ENCODE peak calls at places on chromosome 6, in four cellular contexts. One of them, this sample, is unnamed.
A peak's percentile ranks its signal among the peaks of the same experiment; 100 is the strongest.

GRCh38 chr6:132736239-132736638 is 21.5 kb downstream of the VNN2 start:
- DNase-seq in GM12878: no peak
- DNase-seq in K562: no peak
- DNase-seq in HCT116: no peak
- DNase-seq in this sample: no peak

GRCh38 chr6:27834879-27835549 is 77.2 kb downstream of the OR2B2 start:
- DNase-seq in HCT116: no peak
- DNase-seq in GM12878: no peak
- DNase-seq in K562: peak; percentile 61
- DNase-seq in this sample: no peak

GRCh38 chr6:10316327-10316726 is 98.5 kb downstream of the TFAP2A start:
- DNase-seq in HCT116: no peak
- DNase-seq in K562: peak; percentile 56
- DNase-seq in GM12878: no peak
- DNase-seq in this sample: no peak

GRCh38 chr6:98844244-98845161 is 10.1 kb downstream of the POU3F2 start:
- DNase-seq in K562: no peak
- DNase-seq in GM12878: no peak
- DNase-seq in HCT116: no peak
- DNase-seq in this sample: no peak

GRCh38 chr6:33914519-33915120 is 110.8 kb upstream of the MLN start:
- DNase-seq in HCT116: no peak
- DNase-seq in K562: no peak
- DNase-seq in GM12878: no peak
- DNase-seq in this sample: no peak

GRCh38 chr6:53730767-53731166 is 64.0 kb upstream of the LRRC1 start:
- DNase-seq in K562: no peak
- DNase-seq in HCT116: no peak
- DNase-seq in GM12878: no peak
- DNase-seq in this sample: no peak

GRCh38 chr6:16450285-16450684 is 211.9 kb downstream of the GMPR start:
- DNase-seq in HCT116: peak; percentile 38
- DNase-seq in K562: no peak
- DNase-seq in GM12878: no peak
- DNase-seq in this sample: no peak

GRCh38 chr6:1579096-1579495 is 30.6 kb upstream of the FOXC1 start:
- DNase-seq in GM12878: no peak
- DNase-seq in K562: no peak
- DNase-seq in HCT116: no peak
- DNase-seq in this sample: no peak

GRCh38 chr6:134675110-134676038 is 274.5 kb downstream of the ALDH8A1 start:
- DNase-seq in K562: no peak
- DNase-seq in HCT116: no peak
- DNase-seq in GM12878: no peak
- DNase-seq in this sample: no peak

GRCh38 chr6:24660100-24660499 is 6.6 kb downstream of the TDP2 start:
- DNase-seq in K562: no peak
- DNase-seq in HCT116: no peak
- DNase-seq in GM12878: no peak
- DNase-seq in this sample: no peak

GRCh38 chr6:24662206-24662605 is 4.5 kb downstream of the TDP2 start:
- DNase-seq in GM12878: no peak
- DNase-seq in HCT116: no peak
- DNase-seq in K562: no peak
- DNase-seq in this sample: no peak

GRCh38 chr6:24655229-24655628 is 9.2 kb upstream of the KIAA0319 start:
- DNase-seq in GM12878: no peak
- DNase-seq in K562: no peak
- DNase-seq in HCT116: no peak
- DNase-seq in this sample: no peak

GRCh38 chr6:24659547-24659946 is 7.2 kb downstream of the TDP2 start:
- DNase-seq in HCT116: no peak
- DNase-seq in GM12878: no peak
- DNase-seq in K562: no peak
- DNase-seq in this sample: no peak

DNA sequence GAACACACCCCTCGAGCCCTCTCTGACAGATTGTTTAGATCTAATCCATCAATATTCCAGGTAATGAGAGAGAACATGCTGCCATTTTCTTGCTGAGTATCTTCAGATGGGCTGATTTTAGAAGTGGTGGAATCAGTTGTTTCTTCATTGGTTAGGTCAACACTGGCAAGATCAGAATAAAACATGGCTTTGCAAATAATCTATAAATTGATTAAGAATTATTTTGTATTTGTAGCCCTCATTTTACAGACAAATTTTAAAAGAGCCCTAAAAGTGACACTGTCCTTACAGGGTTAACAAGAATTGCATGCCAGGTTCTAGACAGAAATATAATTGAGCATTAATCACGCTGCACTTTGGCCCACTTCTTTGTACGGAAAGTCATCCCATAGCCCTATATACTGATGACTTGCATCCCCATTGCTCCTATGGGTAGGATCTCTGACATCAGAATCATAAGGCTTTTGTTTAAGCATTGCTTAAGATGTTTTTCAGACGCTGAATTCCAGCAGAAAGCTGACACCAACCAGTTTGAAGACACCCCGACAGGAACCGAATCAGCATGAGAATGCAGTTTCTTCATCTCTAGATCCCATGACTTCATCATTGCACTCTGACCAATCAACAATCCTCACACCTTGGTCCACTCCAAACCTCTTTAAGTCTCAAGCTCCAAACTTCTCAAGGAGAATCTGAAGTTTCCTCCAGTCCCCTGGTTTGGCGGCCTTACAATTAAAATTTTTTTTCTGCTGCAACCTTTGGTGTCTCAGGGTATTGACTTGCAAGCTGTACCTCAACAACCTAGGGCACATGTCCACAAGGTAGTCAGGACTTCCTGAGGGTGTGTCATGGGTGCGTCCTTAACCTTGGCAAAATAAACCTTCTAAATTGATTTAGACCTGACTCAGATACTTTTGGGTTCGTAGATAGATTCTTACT is 7.9 kb downstream of the TDP2 start:
- DNase-seq in HCT116: no peak
- DNase-seq in K562: peak; percentile 76
- DNase-seq in GM12878: no peak
- DNase-seq in this sample: no peak
- TF ChIP-seq SRF in HCT116: no peak
- TF ChIP-seq SRF in K562: no peak
- TF ChIP-seq SRF in GM12878: no peak
- TF ChIP-seq SRF in this sample: no peak

GRCh38 chr6:128271527-128271926 is 248.9 kb downstream of the PTPRK start:
- DNase-seq in GM12878: no peak
- DNase-seq in K562: no peak
- DNase-seq in HCT116: no peak
- DNase-seq in this sample: no peak
- TF ChIP-seq SP1 in GM12878: no peak
- TF ChIP-seq SP1 in K562: no peak
- TF ChIP-seq SP1 in HCT116: no peak
- TF ChIP-seq SP1 in this sample: no peak

GRCh38 chr6:156310701-156311100 is 466.5 kb upstream of the ARID1B start:
- DNase-seq in GM12878: no peak
- DNase-seq in K562: no peak
- DNase-seq in HCT116: no peak
- DNase-seq in this sample: no peak

GRCh38 chr6:156313037-156313436 is 464.1 kb upstream of the ARID1B start:
- DNase-seq in HCT116: no peak
- DNase-seq in K562: no peak
- DNase-seq in GM12878: no peak
- DNase-seq in this sample: no peak

GRCh38 chr6:156316613-156317012 is 460.6 kb upstream of the ARID1B start:
- DNase-seq in HCT116: no peak
- DNase-seq in K562: no peak
- DNase-seq in GM12878: no peak
- DNase-seq in this sample: no peak
- TF ChIP-seq ZBTB33 in HCT116: no peak
- TF ChIP-seq ZBTB33 in K562: no peak
- TF ChIP-seq ZBTB33 in GM12878: no peak
- TF ChIP-seq ZBTB33 in this sample: no peak

GRCh38 chr6:87731818-87732661 is 30.0 kb upstream of the AKIRIN2 start:
- DNase-seq in K562: peak; percentile 51
- DNase-seq in GM12878: peak; percentile 71
- DNase-seq in HCT116: peak; percentile 76
- DNase-seq in this sample: peak; percentile 86
- TF ChIP-seq SRF in K562: no peak
- TF ChIP-seq SRF in GM12878: no peak
- TF ChIP-seq SRF in HCT116: peak; percentile 57
- TF ChIP-seq SRF in this sample: no peak

GRCh38 chr6:151275121-151275520 is 35.4 kb downstream of the AKAP12 start:
- DNase-seq in K562: no peak
- DNase-seq in HCT116: no peak
- DNase-seq in GM12878: no peak
- DNase-seq in this sample: no peak

GRCh38 chr6:151279891-151280290 is 40.1 kb downstream of the AKAP12 start:
- DNase-seq in HCT116: no peak
- DNase-seq in K562: no peak
- DNase-seq in GM12878: no peak
- DNase-seq in this sample: no peak

GRCh38 chr6:151275566-151275965 is 35.8 kb downstream of the AKAP12 start:
- DNase-seq in GM12878: no peak
- DNase-seq in K562: no peak
- DNase-seq in HCT116: no peak
- DNase-seq in this sample: no peak

GRCh38 chr6:151276112-151276745 is 36.5 kb downstream of the AKAP12 start:
- DNase-seq in HCT116: no peak
- DNase-seq in GM12878: no peak
- DNase-seq in K562: no peak
- DNase-seq in this sample: no peak
- TF ChIP-seq SP1 in HCT116: no peak
- TF ChIP-seq SP1 in GM12878: no peak
- TF ChIP-seq SP1 in K562: no peak
- TF ChIP-seq SP1 in this sample: no peak

DNA sequence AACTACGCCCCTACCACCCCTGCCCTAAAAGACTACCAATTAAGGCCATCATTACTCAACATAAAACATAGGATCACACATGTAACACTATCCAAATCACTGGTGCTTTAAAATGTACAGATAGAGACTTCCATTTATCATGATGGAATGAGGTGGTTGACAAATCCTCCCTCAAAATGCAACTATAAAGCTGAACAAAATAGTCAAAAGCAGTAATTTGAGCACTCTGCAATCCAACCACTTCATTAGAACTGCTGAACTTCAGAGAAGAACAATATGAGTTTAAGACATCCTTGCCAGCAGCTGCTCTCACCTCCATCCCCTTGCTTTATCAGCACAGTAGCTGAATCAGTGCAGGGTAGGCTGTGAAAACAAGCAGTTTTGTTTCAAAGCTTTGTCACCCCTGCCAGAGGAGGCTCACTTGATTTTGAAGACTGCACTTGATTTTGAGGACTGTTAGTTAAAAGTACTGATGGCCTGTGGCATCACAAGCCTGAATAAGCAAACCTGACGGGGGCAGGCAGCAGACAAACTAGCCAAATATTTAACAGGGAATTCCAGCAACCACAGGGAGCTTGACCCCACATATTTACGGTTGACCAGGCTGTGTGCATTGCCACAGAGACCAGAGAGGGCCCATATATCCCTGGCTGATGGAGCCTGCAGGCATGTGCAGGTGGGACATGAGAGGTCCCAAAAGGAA is 97.6 kb downstream of the PDSS2 start:
- DNase-seq in GM12878: no peak
- DNase-seq in K562: no peak
- DNase-seq in HCT116: no peak
- DNase-seq in this sample: peak; percentile 85
- TF ChIP-seq ZBTB33 in GM12878: no peak
- TF ChIP-seq ZBTB33 in K562: no peak
- TF ChIP-seq ZBTB33 in HCT116: no peak
- TF ChIP-seq ZBTB33 in this sample: no peak

GRCh38 chr6:167896648-167897047 is 69.9 kb downstream of the AFDN start:
- DNase-seq in K562: peak; percentile 59
- DNase-seq in GM12878: no peak
- DNase-seq in HCT116: no peak
- DNase-seq in this sample: no peak

GRCh38 chr6:167894965-167895364 is 68.3 kb downstream of the AFDN start:
- DNase-seq in GM12878: no peak
- DNase-seq in K562: no peak
- DNase-seq in HCT116: no peak
- DNase-seq in this sample: no peak

GRCh38 chr6:167892835-167893234 is 66.1 kb downstream of the AFDN start:
- DNase-seq in K562: no peak
- DNase-seq in HCT116: no peak
- DNase-seq in GM12878: no peak
- DNase-seq in this sample: no peak

GRCh38 chr6:167893416-167893815 is 66.7 kb downstream of the AFDN start:
- DNase-seq in GM12878: no peak
- DNase-seq in HCT116: peak; percentile 10
- DNase-seq in K562: no peak
- DNase-seq in this sample: peak; percentile 6

GRCh38 chr6:167898673-167899311 is 72.1 kb downstream of the AFDN start:
- DNase-seq in GM12878: no peak
- DNase-seq in HCT116: no peak
- DNase-seq in K562: peak; percentile 27
- DNase-seq in this sample: peak; percentile 43
- TF ChIP-seq SRF in GM12878: no peak
- TF ChIP-seq SRF in HCT116: no peak
- TF ChIP-seq SRF in K562: no peak
- TF ChIP-seq SRF in this sample: no peak

DNA sequence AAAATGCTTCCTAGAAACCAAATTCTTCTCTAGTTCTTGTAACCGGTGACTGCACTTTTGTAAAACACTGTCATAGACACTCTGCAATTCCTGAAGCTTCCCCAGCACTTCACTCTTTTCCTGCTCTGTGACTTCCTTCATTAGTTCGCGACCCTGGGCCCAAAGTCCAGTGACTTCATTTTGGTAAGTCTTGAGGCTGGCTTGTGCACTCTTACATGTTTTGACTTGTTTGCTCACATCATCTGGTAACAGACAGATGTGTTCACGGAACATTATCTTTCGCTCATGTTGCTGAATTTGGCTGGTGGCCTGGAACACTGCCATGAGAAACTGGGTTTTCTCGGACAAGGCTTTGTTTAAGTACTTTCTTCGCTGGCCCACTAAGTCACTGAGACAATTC is 306.2 kb downstream of the SYNE1 start:
- DNase-seq in K562: no peak
- DNase-seq in HCT116: no peak
- DNase-seq in GM12878: no peak
- DNase-seq in this sample: no peak
- TF ChIP-seq SP1 in K562: no peak
- TF ChIP-seq SP1 in HCT116: no peak
- TF ChIP-seq SP1 in GM12878: no peak
- TF ChIP-seq SP1 in this sample: no peak

This sample was measured in HepG2.